ENCODE peak calls at places on chromosomes 7 and 10, in five cellular contexts. E, M, X, I and S are unnamed samples.

GRCh38 chr10:103040424-103040823 is 122.3 kb downstream of the CNNM2 start:
- DNase-seq in X (no peak), I (no peak), M (peak), E (no peak), S (peak)

GRCh38 chr10:116385311-116385710 is 42.3 kb upstream of the PNLIPRP3 start:
- DNase-seq in I (peak), E (no peak), M (no peak), X (no peak), S (no peak)

GRCh38 chr10:34475222-34475621 is 339.9 kb downstream of the PARD3 start:
- DNase-seq in E (no peak), X (no peak), I (no peak), M (peak), S (no peak)

GRCh38 chr10:78510566-78511323 is 477.1 kb downstream of the RPS24 start:
- DNase-seq in M (no peak), I (no peak), X (no peak), E (peak), S (no peak)

GRCh38 chr7:102935450-102936110 is 22.8 kb downstream of the LRRC17 start:
- DNase-seq in I (no peak), X (peak), E (no peak), M (peak), S (peak)

GRCh38 chr7:92691578-92691977 is 101.4 kb upstream of the FAM133B start:
- DNase-seq in M (peak), I (no peak), X (peak), E (no peak), S (peak)

GRCh38 chr10:29317423-29318021 is 28.7 kb downstream of the LYZL1 start:
- DNase-seq in M (no peak), X (no peak), I (no peak), E (no peak), S (no peak)

GRCh38 chr7:37921340-37921805 is 933 bp downstream of the EPDR1 start:
- DNase-seq in I (peak), M (peak), E (peak), X (peak), S (no peak)

GRCh38 chr7:6226194-6226799 is 46.1 kb downstream of the CYTH3 start:
- DNase-seq in M (peak), I (no peak), X (no peak), E (no peak), S (peak)

GRCh38 chr10:42952358-42952757 is 124.5 kb upstream of the RET start:
- DNase-seq in E (peak), I (peak), X (peak), M (no peak), S (no peak)

GRCh38 chr7:54946271-54946670 is 72.5 kb upstream of the EGFR start:
- DNase-seq in E (no peak), I (no peak), X (no peak), M (no peak), S (no peak)

GRCh38 chr7:40489844-40490602 is 355.2 kb downstream of the SUGCT start:
- DNase-seq in E (no peak), I (no peak), M (no peak), X (peak), S (no peak)

GRCh38 chr7:108114117-108114841 is 15.9 kb downstream of the LAMB4 start:
- DNase-seq in M (no peak), E (no peak), X (peak), I (peak), S (peak)

GRCh38 chr7:108104324-108104723 is 25.8 kb downstream of the LAMB4 start:
- DNase-seq in X (peak), I (no peak), M (no peak), E (no peak), S (peak)

GRCh38 chr7:108108131-108108530 is 22.0 kb downstream of the LAMB4 start:
- DNase-seq in X (no peak), I (no peak), M (no peak), E (no peak), S (no peak)

GRCh38 chr7:108112683-108113082 is 17.5 kb downstream of the LAMB4 start:
- DNase-seq in M (no peak), I (no peak), E (no peak), X (no peak), S (no peak)

GRCh38 chr7:108109216-108109908 is 20.8 kb downstream of the LAMB4 start:
- DNase-seq in I (peak), E (no peak), X (peak), M (no peak), S (peak)
- TF ChIP-seq CTCF in I (peak), E (peak), X (peak), M (peak), S (peak)

GRCh38 chr10:21525367-21526183 is at the start of gene SKIDA1:
- DNase-seq in E (peak), I (peak), X (peak), M (peak), S (peak)

GRCh38 chr10:21523557-21524008 is 1.9 kb downstream of the SKIDA1 start:
- DNase-seq in I (peak), X (no peak), M (peak), E (no peak), S (peak)

GRCh38 chr10:21524131-21524525 is 1.4 kb downstream of the SKIDA1 start:
- DNase-seq in E (no peak), I (peak), X (no peak), M (no peak), S (no peak)

GRCh38 chr10:21526184-21526951 is 886 bp upstream of the SKIDA1 start:
- DNase-seq in E (peak), I (no peak), M (peak), X (peak), S (peak)

GRCh38 chr10:21524526-21525366 is 736 bp downstream of the SKIDA1 start:
- DNase-seq in E (no peak), I (peak), M (peak), X (peak), S (peak)
- H3K4me3 ChIP-seq in E (peak), I (peak), M (peak), X (peak), S (peak)

GRCh38 chr7:112147752-112148435 is 58.3 kb downstream of the DOCK4 start:
- DNase-seq in E (no peak), M (no peak), X (no peak), I (no peak), S (no peak)
- TF ChIP-seq CTCF in E (no peak), M (no peak), X (no peak), I (peak), S (no peak)

GRCh38 chr7:147909712-147910111 is 680.9 kb upstream of the C7orf33 start:
- DNase-seq in I (no peak), E (no peak), M (no peak), X (no peak), S (no peak)
- H3K4me3 ChIP-seq in I (no peak), E (no peak), M (no peak), X (no peak), S (no peak)

GRCh38 chr7:129501760-129502707 is at the start of gene SMKR1:
- DNase-seq in E (peak), M (peak), X (peak), I (peak), S (peak)
- TF ChIP-seq CTCF in E (no peak), M (no peak), X (no peak), I (no peak), S (no peak)

GRCh38 chr10:95464280-95464679 is 96.9 kb downstream of the SORBS1 start:
- DNase-seq in E (no peak), M (no peak), I (no peak), X (no peak), S (no peak)
- H3K4me3 ChIP-seq in E (no peak), M (no peak), I (no peak), X (no peak), S (no peak)

DNA sequence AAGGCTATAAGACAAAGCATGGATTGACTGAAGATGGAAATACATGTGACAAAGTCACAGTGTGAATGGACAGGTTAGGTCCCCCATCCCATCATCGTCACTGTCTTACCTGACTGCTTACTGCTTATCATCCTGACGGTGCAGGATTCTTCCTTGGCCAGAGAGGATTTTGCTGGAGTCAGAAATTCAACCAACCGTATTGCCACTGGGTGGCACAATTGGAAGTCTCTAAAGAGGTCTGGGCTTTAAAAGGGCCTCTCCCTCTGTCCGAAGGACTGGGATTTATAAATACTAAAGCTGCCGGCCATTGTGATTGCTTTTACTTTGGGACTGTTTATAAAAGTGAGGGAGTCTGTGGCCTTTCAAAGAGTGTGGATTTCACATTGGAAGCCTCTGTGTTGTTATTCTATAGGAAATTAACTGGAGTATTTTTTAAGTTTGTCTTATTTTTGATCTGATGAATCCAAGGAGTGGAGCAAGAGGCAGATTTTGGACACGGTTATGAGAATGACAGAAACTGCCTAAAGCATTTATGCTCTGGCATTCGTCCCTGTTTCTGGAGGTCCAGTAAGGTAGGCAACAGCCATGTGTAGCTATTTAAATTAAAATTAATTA is 113.3 kb upstream of the CREB5 start:
- DNase-seq in M (peak), X (peak), E (peak), I (peak), S (peak)
- TF ChIP-seq CTCF in M (peak), X (peak), E (peak), I (peak), S (peak)